ENCODE peak calls at places on chromosome 3, in ten cellular contexts. One of them, this sample, is unnamed.

GRCh38 chr3:29153811-29154210 is 127.1 kb upstream of the RBMS3 start:
- DNase-seq in stimulated activated CD8-positive, alpha-beta memory T cell treated with anti-CD3 and anti-CD28 coated beads, Interleukin-12 subunit alpha, Interleukin-12 subunit beta, amount 100 ng/mL, for 1 hour: no peak
- DNase-seq in HT-29: no peak
- DNase-seq in LoVo: no peak
- DNase-seq in NCI-H187: no peak
- DNase-seq in NCI-H1417: no peak
- DNase-seq in RPMI8226: no peak
- DNase-seq in T-helper 9 cell: no peak
- DNase-seq in activated T-helper 9 cell treated with anti-CD3 and anti-CD28 coated beads, Interleukin-2, amount 50 U/mL, for 16 hours: no peak
- DNase-seq in PC-3: no peak
- DNase-seq in this sample: no peak

GRCh38 chr3:114552527-114552812 is 258.6 kb downstream of the TIGIT start:
- DNase-seq in stimulated activated CD8-positive, alpha-beta memory T cell treated with anti-CD3 and anti-CD28 coated beads, Interleukin-12 subunit alpha, Interleukin-12 subunit beta, amount 100 ng/mL, for 1 hour: no peak
- DNase-seq in HT-29: no peak
- DNase-seq in LoVo: no peak
- DNase-seq in NCI-H187: no peak
- DNase-seq in NCI-H1417: no peak
- DNase-seq in RPMI8226: no peak
- DNase-seq in T-helper 9 cell: no peak
- DNase-seq in activated T-helper 9 cell treated with anti-CD3 and anti-CD28 coated beads, Interleukin-2, amount 50 U/mL, for 16 hours: no peak
- DNase-seq in PC-3: no peak
- DNase-seq in this sample: no peak

GRCh38 chr3:37766797-37767776 is 94.6 kb upstream of the CTDSPL start:
- DNase-seq in stimulated activated CD8-positive, alpha-beta memory T cell treated with anti-CD3 and anti-CD28 coated beads, Interleukin-12 subunit alpha, Interleukin-12 subunit beta, amount 100 ng/mL, for 1 hour: no peak
- DNase-seq in HT-29: no peak
- DNase-seq in LoVo: no peak
- DNase-seq in NCI-H187: no peak
- DNase-seq in NCI-H1417: no peak
- DNase-seq in RPMI8226: peak; percentile 18
- DNase-seq in T-helper 9 cell: no peak
- DNase-seq in activated T-helper 9 cell treated with anti-CD3 and anti-CD28 coated beads, Interleukin-2, amount 50 U/mL, for 16 hours: no peak
- DNase-seq in PC-3: no peak
- DNase-seq in this sample: no peak

GRCh38 chr3:40720863-40721262 is 196.1 kb downstream of the ZNF621 start:
- DNase-seq in stimulated activated CD8-positive, alpha-beta memory T cell treated with anti-CD3 and anti-CD28 coated beads, Interleukin-12 subunit alpha, Interleukin-12 subunit beta, amount 100 ng/mL, for 1 hour: no peak
- DNase-seq in HT-29: no peak
- DNase-seq in LoVo: no peak
- DNase-seq in NCI-H187: no peak
- DNase-seq in NCI-H1417: no peak
- DNase-seq in RPMI8226: no peak
- DNase-seq in T-helper 9 cell: no peak
- DNase-seq in activated T-helper 9 cell treated with anti-CD3 and anti-CD28 coated beads, Interleukin-2, amount 50 U/mL, for 16 hours: no peak
- DNase-seq in PC-3: no peak
- DNase-seq in this sample: no peak

GRCh38 chr3:171348121-171348520 is 112.1 kb downstream of the TNIK start:
- DNase-seq in stimulated activated CD8-positive, alpha-beta memory T cell treated with anti-CD3 and anti-CD28 coated beads, Interleukin-12 subunit alpha, Interleukin-12 subunit beta, amount 100 ng/mL, for 1 hour: no peak
- DNase-seq in HT-29: no peak
- DNase-seq in LoVo: no peak
- DNase-seq in NCI-H187: peak; percentile 19
- DNase-seq in NCI-H1417: no peak
- DNase-seq in RPMI8226: no peak
- DNase-seq in T-helper 9 cell: no peak
- DNase-seq in activated T-helper 9 cell treated with anti-CD3 and anti-CD28 coated beads, Interleukin-2, amount 50 U/mL, for 16 hours: no peak
- DNase-seq in PC-3: no peak
- DNase-seq in this sample: no peak

GRCh38 chr3:49844464-49845183 is 11.7 kb downstream of the TRAIP start:
- DNase-seq in stimulated activated CD8-positive, alpha-beta memory T cell treated with anti-CD3 and anti-CD28 coated beads, Interleukin-12 subunit alpha, Interleukin-12 subunit beta, amount 100 ng/mL, for 1 hour: no peak
- DNase-seq in HT-29: no peak
- DNase-seq in LoVo: no peak
- DNase-seq in NCI-H187: no peak
- DNase-seq in NCI-H1417: no peak
- DNase-seq in RPMI8226: no peak
- DNase-seq in T-helper 9 cell: no peak
- DNase-seq in activated T-helper 9 cell treated with anti-CD3 and anti-CD28 coated beads, Interleukin-2, amount 50 U/mL, for 16 hours: no peak
- DNase-seq in PC-3: peak; percentile 35
- DNase-seq in this sample: no peak

GRCh38 chr3:128385080-128385832 is 81.4 kb downstream of the DNAJB8 start:
- DNase-seq in stimulated activated CD8-positive, alpha-beta memory T cell treated with anti-CD3 and anti-CD28 coated beads, Interleukin-12 subunit alpha, Interleukin-12 subunit beta, amount 100 ng/mL, for 1 hour: no peak
- DNase-seq in HT-29: peak; percentile 73
- DNase-seq in LoVo: peak; percentile 27
- DNase-seq in NCI-H187: no peak
- DNase-seq in NCI-H1417: no peak
- DNase-seq in RPMI8226: no peak
- DNase-seq in T-helper 9 cell: no peak
- DNase-seq in activated T-helper 9 cell treated with anti-CD3 and anti-CD28 coated beads, Interleukin-2, amount 50 U/mL, for 16 hours: no peak
- DNase-seq in PC-3: peak; percentile 70
- DNase-seq in this sample: no peak

GRCh38 chr3:147940400-147940799 is 531.2 kb downstream of the ZIC1 start:
- DNase-seq in stimulated activated CD8-positive, alpha-beta memory T cell treated with anti-CD3 and anti-CD28 coated beads, Interleukin-12 subunit alpha, Interleukin-12 subunit beta, amount 100 ng/mL, for 1 hour: no peak
- DNase-seq in HT-29: no peak
- DNase-seq in LoVo: no peak
- DNase-seq in NCI-H187: no peak
- DNase-seq in NCI-H1417: no peak
- DNase-seq in RPMI8226: no peak
- DNase-seq in T-helper 9 cell: no peak
- DNase-seq in activated T-helper 9 cell treated with anti-CD3 and anti-CD28 coated beads, Interleukin-2, amount 50 U/mL, for 16 hours: no peak
- DNase-seq in PC-3: no peak
- DNase-seq in this sample: no peak

GRCh38 chr3:16388850-16389411 is 123.9 kb downstream of the OXNAD1 start:
- DNase-seq in stimulated activated CD8-positive, alpha-beta memory T cell treated with anti-CD3 and anti-CD28 coated beads, Interleukin-12 subunit alpha, Interleukin-12 subunit beta, amount 100 ng/mL, for 1 hour: no peak
- DNase-seq in HT-29: no peak
- DNase-seq in LoVo: no peak
- DNase-seq in NCI-H187: no peak
- DNase-seq in NCI-H1417: no peak
- DNase-seq in RPMI8226: no peak
- DNase-seq in T-helper 9 cell: no peak
- DNase-seq in activated T-helper 9 cell treated with anti-CD3 and anti-CD28 coated beads, Interleukin-2, amount 50 U/mL, for 16 hours: no peak
- DNase-seq in PC-3: no peak
- DNase-seq in this sample: no peak

GRCh38 chr3:197486861-197487260 is 68.9 kb downstream of the BDH1 start:
- DNase-seq in stimulated activated CD8-positive, alpha-beta memory T cell treated with anti-CD3 and anti-CD28 coated beads, Interleukin-12 subunit alpha, Interleukin-12 subunit beta, amount 100 ng/mL, for 1 hour: no peak
- DNase-seq in HT-29: no peak
- DNase-seq in LoVo: no peak
- DNase-seq in NCI-H187: no peak
- DNase-seq in NCI-H1417: no peak
- DNase-seq in RPMI8226: no peak
- DNase-seq in T-helper 9 cell: no peak
- DNase-seq in activated T-helper 9 cell treated with anti-CD3 and anti-CD28 coated beads, Interleukin-2, amount 50 U/mL, for 16 hours: no peak
- DNase-seq in PC-3: peak; percentile 57
- DNase-seq in this sample: no peak

GRCh38 chr3:172844428-172844827 is 93.9 kb downstream of the ECT2 start:
- DNase-seq in stimulated activated CD8-positive, alpha-beta memory T cell treated with anti-CD3 and anti-CD28 coated beads, Interleukin-12 subunit alpha, Interleukin-12 subunit beta, amount 100 ng/mL, for 1 hour: no peak
- DNase-seq in HT-29: no peak
- DNase-seq in LoVo: no peak
- DNase-seq in NCI-H187: no peak
- DNase-seq in NCI-H1417: no peak
- DNase-seq in RPMI8226: no peak
- DNase-seq in T-helper 9 cell: no peak
- DNase-seq in activated T-helper 9 cell treated with anti-CD3 and anti-CD28 coated beads, Interleukin-2, amount 50 U/mL, for 16 hours: no peak
- DNase-seq in PC-3: no peak
- DNase-seq in this sample: no peak

GRCh38 chr3:55094691-55095090 is 166.8 kb upstream of the LRTM1 start:
- DNase-seq in stimulated activated CD8-positive, alpha-beta memory T cell treated with anti-CD3 and anti-CD28 coated beads, Interleukin-12 subunit alpha, Interleukin-12 subunit beta, amount 100 ng/mL, for 1 hour: no peak
- DNase-seq in HT-29: no peak
- DNase-seq in LoVo: no peak
- DNase-seq in NCI-H187: no peak
- DNase-seq in NCI-H1417: no peak
- DNase-seq in RPMI8226: no peak
- DNase-seq in T-helper 9 cell: no peak
- DNase-seq in activated T-helper 9 cell treated with anti-CD3 and anti-CD28 coated beads, Interleukin-2, amount 50 U/mL, for 16 hours: no peak
- DNase-seq in PC-3: no peak
- DNase-seq in this sample: no peak